ENCODE peak calls at places on chromosomes 4 and X, in six cellular contexts. Z, H, Y, A, Q and J are unnamed samples.

GRCh38 chr4:185122681-185123345 is 20.3 kb upstream of the SLC25A4 start:
- DNase-seq in Y (no peak), Z (no peak), A (no peak), Q (peak), H (no peak), J (no peak)

GRCh38 chrX:102934624-102935023 is 2.4 kb upstream of the RAB40AL start:
- DNase-seq in Z (no peak), A (peak), H (peak), Q (no peak), Y (no peak), J (peak)

GRCh38 chr4:165016971-165017370 is 14.8 kb upstream of the TRIM60 start:
- DNase-seq in Y (no peak), H (no peak), A (no peak), Q (no peak), Z (no peak), J (peak)

GRCh38 chr4:4254179-4254578 is 6.2 kb upstream of the TMEM128 start:
- DNase-seq in A (no peak), Y (no peak), H (no peak), Z (no peak), Q (no peak), J (no peak)

GRCh38 chr4:83328486-83328885 is 6.2 kb downstream of the HPSE start:
- DNase-seq in Q (no peak), Z (no peak), Y (no peak), H (no peak), A (no peak), J (no peak)

GRCh38 chrX:153885968-153886903 is at the start of gene L1CAM:
- DNase-seq in Z (no peak), Y (no peak), A (no peak), Q (no peak), H (no peak), J (peak)

GRCh38 chr4:17168571-17168970 is 270.1 kb upstream of the LDB2 start:
- DNase-seq in H (no peak), Y (no peak), A (no peak), Z (no peak), Q (peak), J (peak)

GRCh38 chr4:40992472-40993298 is 221.7 kb downstream of the APBB2 start:
- DNase-seq in Q (peak), Z (no peak), H (no peak), Y (no peak), A (no peak), J (peak)

GRCh38 chr4:121594796-121595526 is 101.8 kb downstream of the ANXA5 start:
- DNase-seq in Y (no peak), Z (no peak), Q (peak), A (no peak), H (no peak), J (peak)

GRCh38 chr4:98937977-98938376 is 9.0 kb upstream of the EIF4E start:
- DNase-seq in Y (no peak), Z (no peak), Q (no peak), A (no peak), H (no peak), J (no peak)

GRCh38 chrX:96615448-96615847 is 69.2 kb upstream of the DIAPH2 start:
- DNase-seq in Y (no peak), Q (no peak), Z (no peak), H (no peak), A (no peak), J (no peak)

GRCh38 chr4:140090215-140090731 is 63.7 kb downstream of the MAML3 start:
- DNase-seq in Y (no peak), A (no peak), H (no peak), Q (peak), Z (no peak), J (peak)

GRCh38 chr4:68732653-68733466 is 62.4 kb upstream of the UGT2B15 start:
- DNase-seq in H (no peak), Y (no peak), A (no peak), Q (no peak), Z (no peak), J (no peak)

GRCh38 chr4:88526221-88526815 is 2.7 kb upstream of the PYURF start:
- DNase-seq in Q (no peak), Z (no peak), Y (no peak), A (no peak), H (peak), J (peak)

GRCh38 chr4:149723065-149723464 is 92.6 kb downstream of the IQCM start:
- DNase-seq in H (no peak), Q (no peak), Z (no peak), A (no peak), Y (no peak), J (no peak)

GRCh38 chr4:8039290-8039689 is 99.6 kb upstream of the AFAP1 start:
- DNase-seq in A (no peak), Z (no peak), Y (peak), Q (no peak), H (no peak), J (no peak)

GRCh38 chr4:65508169-65508568 is 162.1 kb downstream of the EPHA5 start:
- DNase-seq in H (no peak), A (no peak), Y (no peak), Z (no peak), Q (peak), J (peak)

GRCh38 chr4:55742655-55743191 is 76.9 kb upstream of the EXOC1L start:
- DNase-seq in Y (no peak), Z (no peak), Q (peak), H (no peak), A (no peak), J (no peak)

GRCh38 chrX:130114141-130114561 is 3.9 kb upstream of the ELF4 start:
- DNase-seq in Z (no peak), H (no peak), Y (no peak), A (no peak), Q (no peak), J (no peak)

GRCh38 chr4:125781656-125782055 is 466.9 kb downstream of the FAT4 start:
- DNase-seq in Y (no peak), Z (no peak), H (no peak), Q (no peak), A (no peak), J (no peak)

GRCh38 chr4:92304073-92304472 is 307 bp downstream of the GRID2 start:
- DNase-seq in Z (no peak), Q (no peak), Y (no peak), H (no peak), A (no peak), J (no peak)

GRCh38 chr4:174377613-174378012 is 93.9 kb downstream of the CEP44 start:
- DNase-seq in Z (no peak), H (no peak), Y (no peak), Q (peak), A (no peak), J (no peak)

GRCh38 chrX:19593684-19594083 is 78.4 kb upstream of the MAP3K15 start:
- DNase-seq in Z (no peak), A (peak), H (peak), Y (no peak), Q (peak), J (peak)

GRCh38 chrX:153687121-153688039 is at the start of gene SLC6A8:
- DNase-seq in Y (peak), H (peak), Q (peak), A (peak), Z (peak), J (peak)

GRCh38 chrX:11349020-11349419 is 55.8 kb downstream of the AMELX start:
- DNase-seq in H (no peak), Z (no peak), Y (no peak), A (no peak), Q (no peak), J (no peak)

GRCh38 chr4:19651481-19651880 is 600.2 kb upstream of the SLIT2 start:
- DNase-seq in Y (no peak), Q (no peak), Z (no peak), A (no peak), H (no peak), J (no peak)

GRCh38 chrX:98523026-98523425 is 1639.3 kb downstream of the RPA4 start:
- DNase-seq in Q (no peak), Z (no peak), A (no peak), Y (no peak), H (no peak), J (no peak)

GRCh38 chrX:46739736-46740135 is 19.2 kb downstream of the SLC9A7 start:
- DNase-seq in Q (no peak), H (no peak), A (no peak), Y (no peak), Z (no peak), J (no peak)

GRCh38 chr4:124030038-124030638 is 633.5 kb downstream of the SPRY1 start:
- DNase-seq in A (no peak), H (no peak), Y (no peak), Z (peak), Q (no peak), J (peak)

GRCh38 chr4:185890196-185890595 is 78.2 kb upstream of the SORBS2 start:
- DNase-seq in Z (no peak), H (no peak), Y (no peak), A (no peak), Q (no peak), J (no peak)